ENCODE peak calls at places on chromosome 13, in five cellular contexts. Y is iPS-NIHi11; C is activated gamma-delta T cell treated with Interleukin-2 at 50 U/mL for 16 hours; J is CD4-positive, CD25-positive, alpha-beta regulatory T cell; H is CD8-positive, alpha-beta T cell. S is an unnamed sample.

GRCh38 chr13:67776171-67776570 is 546.0 kb upstream of the PCDH9 start:
- DNase-seq in Y (no peak), C (no peak), J (no peak), H (no peak), S (no peak)

GRCh38 chr13:30486230-30487074 is 20.7 kb upstream of the HMGB1 start:
- DNase-seq in Y (peak; percentile 49), C (no peak), J (no peak), H (no peak), S (no peak)

GRCh38 chr13:91946498-91947070 is 548.2 kb downstream of the GPC5 start:
- DNase-seq in Y (peak; percentile 54), C (no peak), J (no peak), H (no peak), S (no peak)

GRCh38 chr13:50936681-50937080 is 27.1 kb downstream of the RNASEH2B start:
- DNase-seq in Y (no peak), C (no peak), J (no peak), H (no peak), S (no peak)

GRCh38 chr13:24097667-24098066 is 62.9 kb upstream of the SPATA13 start:
- DNase-seq in Y (no peak), C (no peak), J (no peak), H (no peak), S (no peak)

GRCh38 chr13:27541386-27541785 is 78.9 kb downstream of the LNX2 start:
- DNase-seq in Y (no peak), C (no peak), J (no peak), H (no peak), S (no peak)

GRCh38 chr13:108957369-108958012 is 328.1 kb downstream of the MYO16 start:
- DNase-seq in Y (peak; percentile 10), C (no peak), J (no peak), H (no peak), S (no peak)

GRCh38 chr13:33123066-33123940 is 107.1 kb downstream of the KL start:
- DNase-seq in Y (no peak), C (no peak), J (no peak), H (no peak), S (no peak)

GRCh38 chr13:77316430-77316829 is 10.5 kb downstream of the MYCBP2 start:
- DNase-seq in Y (no peak), C (no peak), J (no peak), H (no peak), S (no peak)

GRCh38 chr13:24254151-24254810 is 55.1 kb upstream of the C1QTNF9 start:
- DNase-seq in Y (no peak), C (peak; percentile 53), J (peak; percentile 79), H (peak; percentile 83), S (peak; percentile 67)

GRCh38 chr13:40190656-40191100 is 475.8 kb downstream of the FOXO1 start:
- DNase-seq in Y (no peak), C (peak; percentile 61), J (peak; percentile 83), H (peak; percentile 79), S (peak; percentile 39)

GRCh38 chr13:40874138-40874776 is 84.8 kb downstream of the SLC25A15 start:
- DNase-seq in Y (no peak), C (no peak), J (peak; percentile 11), H (no peak), S (peak; percentile 11)

GRCh38 chr13:50844181-50844875 is 836 bp upstream of the DLEU7 start:
- DNase-seq in Y (no peak), C (no peak), J (no peak), H (no peak), S (no peak)

GRCh38 chr13:51479199-51479523 is 26.3 kb upstream of the INTS6 start:
- DNase-seq in Y (no peak), C (no peak), J (no peak), H (no peak), S (no peak)

GRCh38 chr13:50969691-50970090 is 60.1 kb downstream of the RNASEH2B start:
- DNase-seq in Y (peak; percentile 68), C (no peak), J (no peak), H (no peak), S (no peak)

GRCh38 chr13:45086484-45086883 is 33.8 kb upstream of the GTF2F2 start:
- DNase-seq in Y (no peak), C (no peak), J (no peak), H (no peak), S (no peak)

GRCh38 chr13:48851707-48852106 is 124.0 kb upstream of the FNDC3A start:
- DNase-seq in Y (no peak), C (no peak), J (no peak), H (no peak), S (no peak)

GRCh38 chr13:59360916-59361315 is 802.8 kb downstream of the DIAPH3 start:
- DNase-seq in Y (no peak), C (no peak), J (no peak), H (no peak), S (no peak)

S was measured in immature natural killer cell.